ENCODE peak calls at places on chromosomes 2 and 18, in eight cellular contexts. L is spleen, T is gastrocnemius medialis, X is stomach, K is left ventricle myocardium inferior, J is uterus, V is lower lobe of right lung, Q is breast epithelium. M is an unnamed sample.

GRCh38 chr2:235854276-235854675 is 313.9 kb downstream of the GBX2 start:
- DNase-seq in L (peak; percentile 41), T (no peak), X (no peak), K (no peak), J (no peak), V (no peak), Q (no peak), M (no peak)

GRCh38 chr2:102245266-102246151 is 58.7 kb downstream of the IL1RL2 start:
- DNase-seq in L (no peak), T (no peak), X (no peak), K (peak; percentile 45), J (no peak), V (no peak), Q (no peak), M (no peak)

GRCh38 chr2:169362346-169363026 is at the start of gene LRP2:
- DNase-seq in L (no peak), T (no peak), X (no peak), K (no peak), J (no peak), V (peak; percentile 63), Q (no peak), M (no peak)

GRCh38 chr2:102366406-102367112 is 11.0 kb downstream of the IL18R1 start:
- DNase-seq in L (no peak), T (no peak), X (no peak), K (no peak), J (no peak), V (no peak), Q (no peak), M (no peak)

GRCh38 chr18:31041346-31042067 is 1.0 kb downstream of the DSC3 start:
- DNase-seq in L (peak; percentile 61), T (no peak), X (no peak), K (no peak), J (no peak), V (peak; percentile 44), Q (no peak), M (peak; percentile 56)

GRCh38 chr2:121605820-121606733 is 43.2 kb downstream of the CLASP1 start:
- DNase-seq in L (no peak), T (no peak), X (no peak), K (no peak), J (no peak), V (no peak), Q (no peak), M (no peak)

GRCh38 chr2:134943540-134943939 is 24.9 kb downstream of the CCNT2 start:
- DNase-seq in L (no peak), T (no peak), X (no peak), K (no peak), J (no peak), V (no peak), Q (no peak), M (no peak)

GRCh38 chr18:9545029-9545428 is 69.3 kb downstream of the PPP4R1 start:
- DNase-seq in L (no peak), T (no peak), X (no peak), K (no peak), J (no peak), V (no peak), Q (no peak), M (no peak)

GRCh38 chr2:151907933-151908882 is 80.0 kb upstream of the ARL5A start:
- DNase-seq in L (no peak), T (no peak), X (no peak), K (no peak), J (no peak), V (no peak), Q (no peak), M (no peak)

GRCh38 chr2:1854747-1855146 is 110.4 kb upstream of the PXDN start:
- DNase-seq in L (no peak), T (no peak), X (no peak), K (no peak), J (no peak), V (no peak), Q (no peak), M (no peak)

GRCh38 chr2:36359006-36359580 is 3.5 kb downstream of the CRIM1 start:
- DNase-seq in L (no peak), T (no peak), X (no peak), K (no peak), J (no peak), V (no peak), Q (no peak), M (no peak)
- TF ChIP-seq CTCF in L (no peak), T (peak; percentile 13), X (no peak), K (peak; percentile 39), J (no peak), V (peak; percentile 23), Q (peak; percentile 28), M (peak; percentile 15)

DNA sequence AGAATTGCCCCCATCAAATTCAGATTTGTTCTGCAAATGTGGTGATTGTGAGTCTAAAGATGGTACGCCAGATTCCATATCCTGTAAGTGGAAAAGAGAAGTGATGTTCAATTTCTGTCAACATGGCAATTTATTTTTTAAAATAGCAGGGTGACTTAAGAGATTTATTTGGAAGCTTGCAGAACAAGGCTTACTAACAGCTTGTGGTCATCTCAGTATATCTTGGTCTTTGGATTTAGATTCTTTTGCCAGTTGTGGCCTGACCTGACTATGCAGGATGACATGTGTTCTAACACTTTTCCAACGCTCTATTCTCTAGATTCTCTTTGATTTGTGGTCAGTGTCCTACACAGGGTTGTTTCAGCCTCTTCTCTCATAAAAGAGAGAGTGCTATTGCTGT is 74.4 kb downstream of the MAP3K20 start:
- DNase-seq in L (no peak), T (no peak), X (no peak), K (no peak), J (no peak), V (no peak), Q (no peak), M (no peak)
- H3K4me1 ChIP-seq in L (peaks cover 11% of the 10 kb centered on the region), T (peaks cover 66% of the 10 kb centered on the region), X (peaks cover 19% of the 10 kb centered on the region), K (peaks cover 76% of the 10 kb centered on the region), J (no peaks in the 10 kb centered on the region), V (no peaks in the 10 kb centered on the region), Q (no peaks in the 10 kb centered on the region), M (no peaks in the 10 kb centered on the region)

GRCh38 chr18:14963246-14963645 is 215.3 kb downstream of the ANKRD30B start:
- DNase-seq in L (no peak), T (no peak), X (no peak), K (no peak), J (no peak), V (no peak), Q (no peak), M (no peak)

GRCh38 chr18:14964002-14964401 is 216.0 kb downstream of the ANKRD30B start:
- DNase-seq in L (no peak), T (no peak), X (no peak), K (no peak), J (no peak), V (no peak), Q (no peak), M (no peak)

GRCh38 chr18:14961991-14962390 is 214.0 kb downstream of the ANKRD30B start:
- DNase-seq in L (no peak), T (no peak), X (no peak), K (no peak), J (no peak), V (no peak), Q (no peak), M (no peak)

GRCh38 chr18:14962626-14963025 is 214.7 kb downstream of the ANKRD30B start:
- DNase-seq in L (no peak), T (no peak), X (no peak), K (no peak), J (no peak), V (no peak), Q (no peak), M (no peak)

DNA sequence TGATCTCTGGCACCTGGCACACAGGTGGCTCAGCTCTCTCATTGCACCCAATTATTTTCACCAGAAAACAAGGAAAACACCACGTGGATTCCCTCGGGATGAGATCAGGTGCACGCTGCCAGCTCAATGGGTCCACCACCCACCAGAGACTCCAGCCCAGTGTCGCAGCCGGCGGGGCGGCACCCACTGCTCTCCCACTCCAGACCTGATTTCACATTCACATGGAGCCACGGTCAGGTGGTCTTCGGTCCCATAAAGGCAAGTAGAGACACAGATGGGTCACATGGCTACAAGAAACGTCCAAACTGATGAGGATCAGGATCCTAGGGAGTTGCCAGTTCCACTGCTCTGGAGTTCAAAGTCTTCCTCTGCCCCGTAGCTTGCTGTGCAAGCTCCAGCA is 217.6 kb downstream of the ANKRD30B start:
- DNase-seq in L (no peak), T (no peak), X (no peak), K (no peak), J (no peak), V (no peak), Q (no peak), M (no peak)
- H3K27ac ChIP-seq in L (no peak overlapping the region), T (no peak overlapping the region), X (no peak overlapping the region), K (no peak overlapping the region), J (no peak overlapping the region), V (no peak overlapping the region), Q (no peak overlapping the region), M (no peak overlapping the region)

GRCh38 chr2:23111263-23111662 is 273.7 kb upstream of the KLHL29 start:
- DNase-seq in L (no peak), T (no peak), X (no peak), K (no peak), J (no peak), V (no peak), Q (no peak), M (no peak)
- TF ChIP-seq CTCF in L (no peak), T (no peak), X (no peak), K (no peak), J (no peak), V (no peak), Q (no peak), M (no peak)

GRCh38 chr2:217927601-217928323 is 75.0 kb downstream of the TNS1 start:
- DNase-seq in L (no peak), T (no peak), X (no peak), K (no peak), J (no peak), V (peak; percentile 66), Q (no peak), M (peak; percentile 56)
- H3K4me1 ChIP-seq in L (peaks cover 99% of the 10 kb centered on the region), T (peaks cover 94% of the 10 kb centered on the region), X (peaks cover 94% of the 10 kb centered on the region), K (peaks cover 100% of the 10 kb centered on the region), J (peaks cover 53% of the 10 kb centered on the region), V (peaks cover 100% of the 10 kb centered on the region), Q (peaks cover 42% of the 10 kb centered on the region), M (peaks cover 32% of the 10 kb centered on the region)

DNA sequence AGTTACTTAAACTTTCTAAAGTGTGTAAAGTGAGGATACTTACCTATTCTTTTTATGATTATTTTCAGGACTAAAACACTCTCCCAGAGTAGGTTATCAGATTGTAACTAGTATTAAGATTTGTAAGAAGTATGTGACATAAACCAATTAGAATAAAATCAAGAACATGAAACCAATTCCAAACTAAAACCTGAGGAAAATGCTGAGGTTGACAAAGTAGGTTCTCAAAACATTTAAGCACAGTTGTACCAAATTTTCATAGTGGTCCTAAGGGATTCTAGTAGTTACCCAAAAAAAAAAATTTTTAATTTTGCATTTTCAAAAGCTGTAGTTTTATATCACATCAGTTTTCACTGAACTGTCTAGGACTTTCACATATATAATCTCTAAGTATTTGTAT is 157.3 kb downstream of the MEMO1 start:
- DNase-seq in L (no peak), T (no peak), X (no peak), K (no peak), J (no peak), V (no peak), Q (no peak), M (no peak)
- H3K27ac ChIP-seq in L (no peak overlapping the region), T (no peak overlapping the region), X (no peak overlapping the region), K (no peak overlapping the region), J (no peak overlapping the region), V (no peak overlapping the region), Q (no peak overlapping the region), M (no peak overlapping the region)

DNA sequence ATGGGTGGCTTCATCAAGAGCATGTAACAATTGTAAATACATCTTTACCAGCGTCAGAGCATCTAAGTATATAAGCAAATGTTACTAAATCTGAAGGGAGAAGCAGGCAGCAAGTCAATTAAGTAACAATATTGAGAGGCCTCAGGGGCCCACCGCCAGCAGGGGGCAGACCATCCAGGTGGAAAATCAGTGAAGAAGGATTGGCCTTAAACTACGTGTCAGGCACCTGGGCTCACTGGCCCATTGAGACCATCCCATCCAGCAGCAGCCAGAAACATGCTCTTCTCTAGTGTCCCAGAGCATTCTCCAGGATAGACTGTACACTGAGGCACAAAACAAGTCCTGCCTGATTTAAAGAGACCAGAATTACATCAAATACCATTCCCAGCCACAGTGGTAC is 96.2 kb upstream of the SNTG2 start:
- DNase-seq in L (no peak), T (no peak), X (peak; percentile 60), K (peak; percentile 34), J (peak; percentile 37), V (no peak), Q (no peak), M (peak; percentile 69)
- TF ChIP-seq CTCF in L (no peak), T (no peak), X (no peak), K (peak; percentile 70), J (peak; percentile 46), V (peak; percentile 59), Q (peak; percentile 20), M (peak; percentile 52)